ENCODE peak calls at places on chromosomes 5 and 9, in four cellular contexts. G, P, A and O are unnamed samples. For H3K4me1, the result is how much of the 10 kb centered on the place peaks cover.

GRCh38 chr5:68458416-68458815 is 242.9 kb downstream of the PIK3R1 start:
- DNase-seq in G (no peak), P (no peak), A (no peak), O (no peak)

GRCh38 chr5:92599217-92599810 is 981.7 kb downstream of the NR2F1-AS1 start:
- DNase-seq in G (no peak), P (no peak), A (no peak), O (peak)

GRCh38 chr5:170357853-170358497 is 31.2 kb downstream of the KCNMB1 start:
- DNase-seq in G (no peak), P (no peak), A (no peak), O (no peak)

GRCh38 chr5:73438048-73438896 is 10.3 kb downstream of the FOXD1 start:
- DNase-seq in G (peak), P (no peak), A (no peak), O (peak)

GRCh38 chr9:15856591-15856990 is 303.7 kb downstream of the CCDC171 start:
- DNase-seq in G (peak), P (no peak), A (no peak), O (peak)

GRCh38 chr9:126474786-126475485 is 138.8 kb upstream of the LMX1B start:
- DNase-seq in G (no peak), P (no peak), A (no peak), O (peak)

GRCh38 chr5:89229331-89230070 is 346.5 kb upstream of the MEF2C start:
- DNase-seq in G (no peak), P (no peak), A (no peak), O (no peak)

GRCh38 chr9:126116351-126117157 is 210.1 kb upstream of the MVB12B start:
- DNase-seq in G (no peak), P (peak), A (no peak), O (no peak)

GRCh38 chr9:116494815-116495634 is 192.1 kb upstream of the TRIM32 start:
- DNase-seq in G (peak), P (peak), A (peak), O (peak)

GRCh38 chr9:83588256-83588655 is 34.7 kb upstream of the IDNK start:
- DNase-seq in G (no peak), P (no peak), A (no peak), O (no peak)

GRCh38 chr9:105385372-105385985 is 62.4 kb upstream of the FSD1L start:
- DNase-seq in G (no peak), P (no peak), A (peak), O (no peak)

GRCh38 chr5:10502578-10502977 is 60.9 kb downstream of the ROPN1L start:
- DNase-seq in G (no peak), P (no peak), A (no peak), O (no peak)

GRCh38 chr5:8843766-8844165 is 702.1 kb downstream of the SEMA5A start:
- DNase-seq in G (no peak), P (peak), A (no peak), O (peak)

GRCh38 chr9:19998153-19998552 is 209.3 kb upstream of the SLC24A2 start:
- DNase-seq in G (peak), P (no peak), A (no peak), O (peak)

GRCh38 chr9:14321517-14322125 is 7.7 kb upstream of the NFIB start:
- DNase-seq in G (no peak), P (peak), A (peak), O (peak)

GRCh38 chr5:138372225-138372624 is 19.7 kb downstream of the KDM3B start:
- DNase-seq in G (no peak), P (no peak), A (no peak), O (no peak)

GRCh38 chr5:178940569-178941360 is at the start of gene ZNF454:
- DNase-seq in G (no peak), P (no peak), A (peak), O (peak)

GRCh38 chr5:178941361-178941760 is 363 bp downstream of the ZNF454 start:
- DNase-seq in G (no peak), P (no peak), A (no peak), O (peak)
- H3K27ac ChIP-seq in G (no peak), P (no peak), A (no peak), O (peak)

DNA sequence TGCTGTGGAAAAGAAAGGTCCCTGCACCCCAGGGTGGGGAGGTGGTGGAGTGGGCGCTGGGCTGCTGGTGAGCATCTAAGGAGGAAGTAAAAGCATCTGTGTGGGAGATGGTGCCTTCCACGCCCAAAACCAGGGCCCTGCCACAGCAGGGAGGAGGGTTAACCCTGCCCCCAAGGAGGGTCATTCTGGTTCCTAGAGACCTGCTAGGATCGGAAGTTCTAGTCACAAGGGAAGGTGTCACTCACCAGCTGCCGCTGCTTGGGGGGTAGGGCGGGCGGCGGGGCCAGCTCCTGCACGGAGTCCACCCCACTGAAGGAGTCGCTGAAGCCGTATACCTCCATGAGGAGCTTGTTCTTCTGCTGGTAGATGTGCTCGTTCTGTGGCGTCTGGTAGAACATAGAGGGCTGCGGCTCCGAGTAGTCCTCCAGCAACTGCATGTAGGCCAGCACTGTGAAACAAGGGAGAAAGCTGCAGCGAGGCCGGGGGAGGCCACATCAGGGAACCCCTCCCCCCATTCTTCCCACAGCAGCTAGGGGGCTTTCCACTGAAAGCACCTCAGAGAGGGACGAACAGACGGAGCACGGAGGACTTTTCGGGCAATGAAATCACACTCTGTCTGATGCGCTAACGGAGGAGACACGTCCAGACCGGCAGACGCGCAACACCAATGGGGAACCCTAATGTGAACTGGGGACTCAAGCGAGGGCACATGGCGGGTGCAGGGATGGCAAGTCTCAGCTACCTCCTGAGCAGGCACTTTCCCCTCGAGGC is 76.4 kb downstream of the PRRT1B start:
- DNase-seq in G (no peak), P (no peak), A (no peak), O (no peak)
- TF ChIP-seq EZH2phosphoT487 in G (no peak), P (no peak), A (no peak), O (no peak)

GRCh38 chr9:117720987-117721386 is 16.8 kb downstream of the TLR4 start:
- DNase-seq in G (no peak), P (no peak), A (no peak), O (no peak)
- H3K4me1 ChIP-seq in G (under half), P (under half), A (under half), O (half or more)

DNA sequence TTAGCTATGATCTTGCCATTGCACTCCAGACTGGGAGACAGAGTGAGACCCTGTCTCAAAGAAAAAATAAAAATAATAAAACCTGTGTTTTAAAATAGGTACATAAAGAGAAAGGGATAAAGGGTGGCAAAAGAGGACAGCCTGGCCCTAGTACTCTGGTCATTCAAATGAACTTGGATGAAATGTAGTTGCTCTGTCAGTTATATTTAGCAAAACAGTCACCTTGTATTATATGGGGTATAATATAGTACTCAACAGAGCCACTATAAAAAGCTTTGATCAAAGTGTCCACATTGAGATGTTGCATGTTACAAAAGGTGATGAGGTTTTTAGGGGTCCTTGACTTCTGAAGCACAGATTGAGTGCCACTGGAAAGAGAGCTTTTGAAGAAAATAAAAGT is 61.1 kb upstream of the EQTN start:
- DNase-seq in G (no peak), P (no peak), A (no peak), O (no peak)
- H3K27ac ChIP-seq in G (no peak), P (no peak), A (no peak), O (no peak)

GRCh38 chr9:115167175-115167574 is 49.2 kb upstream of the TNC start:
- DNase-seq in G (peak), P (no peak), A (no peak), O (peak)

GRCh38 chr9:115169003-115169402 is 51.0 kb upstream of the TNC start:
- DNase-seq in G (no peak), P (no peak), A (no peak), O (no peak)

GRCh38 chr9:115172105-115172504 is 54.1 kb upstream of the TNC start:
- DNase-seq in G (no peak), P (no peak), A (no peak), O (no peak)

GRCh38 chr9:115165233-115165632 is 47.3 kb upstream of the TNC start:
- DNase-seq in G (no peak), P (no peak), A (no peak), O (no peak)

GRCh38 chr9:115170674-115171073 is 52.7 kb upstream of the TNC start:
- DNase-seq in G (peak), P (no peak), A (no peak), O (peak)
- TF ChIP-seq EZH2phosphoT487 in G (no peak), P (no peak), A (no peak), O (no peak)

DNA sequence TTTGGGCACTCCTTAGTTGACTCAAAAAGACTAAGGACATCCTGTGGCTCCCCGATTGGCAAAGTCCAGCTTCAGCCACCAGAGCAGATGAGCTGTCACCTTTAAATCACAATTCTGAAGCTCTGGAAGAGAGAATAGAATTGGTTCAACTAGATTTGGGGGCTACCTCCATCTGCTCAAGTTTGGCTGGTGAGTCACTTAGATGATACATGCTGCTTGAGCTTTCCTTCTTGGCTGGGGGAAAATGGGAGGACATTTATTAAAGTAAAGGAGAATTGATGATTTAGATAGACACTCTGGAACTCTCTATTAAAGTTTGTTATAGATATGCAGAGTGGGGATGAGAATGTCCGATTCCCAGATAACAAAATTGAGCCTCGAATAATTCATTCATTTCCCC is 30.0 kb upstream of the GRIA1 start:
- DNase-seq in G (no peak), P (no peak), A (no peak), O (peak)
- H3K4me1 ChIP-seq in G (under half), P (under half), A (under half), O (under half)

DNA sequence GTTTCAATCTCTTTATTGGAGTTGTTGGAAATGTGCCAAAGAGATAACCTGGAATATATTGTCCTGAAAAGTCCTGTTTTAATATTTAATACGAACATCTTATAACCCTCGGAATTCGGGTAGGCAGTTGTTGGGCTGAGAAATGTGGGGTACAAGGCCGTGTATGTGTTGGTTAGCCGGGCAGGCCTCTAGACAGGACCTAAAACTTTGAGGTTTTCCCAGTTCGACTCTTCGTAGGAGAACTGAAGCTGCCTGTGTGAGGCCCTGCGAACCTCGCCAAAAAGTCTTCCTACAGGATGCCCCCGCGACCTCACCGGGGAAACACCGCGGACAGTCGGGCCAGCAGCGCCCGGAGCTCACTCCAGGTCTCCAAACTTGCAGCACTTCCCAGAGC is 583 bp upstream of the TJP2 start:
- DNase-seq in G (no peak), P (no peak), A (peak), O (no peak)
- H3K27ac ChIP-seq in G (no peak), P (no peak), A (no peak), O (peak)

GRCh38 chr5:126391386-126391785 is 31.8 kb upstream of the GRAMD2B start:
- DNase-seq in G (no peak), P (no peak), A (no peak), O (no peak)
- TF ChIP-seq EZH2phosphoT487 in G (no peak), P (no peak), A (no peak), O (no peak)